ENCODE peak calls at places on chromosomes 3 and 15, in four cellular contexts. I, W, N and P are unnamed samples.

GRCh38 chr3:10023587-10024310 is 2.5 kb upstream of the FANCD2 start:
- DNase-seq in W (no peak), I (no peak), N (no peak), P (no peak)

GRCh38 chr3:79011821-79012529 is 755.8 kb downstream of the ROBO1 start:
- DNase-seq in I (no peak), N (no peak), W (no peak), P (peak)

GRCh38 chr3:192747746-192748145 is 20.4 kb upstream of the FGF12 start:
- DNase-seq in N (no peak), I (no peak), W (no peak), P (no peak)

GRCh38 chr3:89038864-89039263 is 68.6 kb upstream of the EPHA3 start:
- DNase-seq in W (no peak), N (no peak), I (no peak), P (no peak)

GRCh38 chr15:90316139-90316538 is 35.9 kb upstream of the ZNF774 start:
- DNase-seq in W (no peak), N (no peak), I (no peak), P (no peak)

GRCh38 chr3:7779331-7779730 is 722.3 kb upstream of the LMCD1 start:
- DNase-seq in I (no peak), N (no peak), W (no peak), P (no peak)

GRCh38 chr3:193590088-193590856 is 2.7 kb upstream of the OPA1 start:
- DNase-seq in W (no peak), N (no peak), I (no peak), P (no peak)

GRCh38 chr3:52064561-52064960 is 8.2 kb upstream of the DUSP7 start:
- DNase-seq in W (no peak), N (no peak), I (no peak), P (no peak)

GRCh38 chr15:50814634-50815033 is 49.1 kb upstream of the SPPL2A start:
- DNase-seq in W (no peak), N (no peak), I (no peak), P (no peak)

GRCh38 chr3:139718415-139718814 is 40.6 kb upstream of the NMNAT3 start:
- DNase-seq in N (peak), W (no peak), I (no peak), P (peak)

GRCh38 chr3:69282191-69282590 is 103.7 kb downstream of the FRMD4B start:
- DNase-seq in N (no peak), W (peak), I (no peak), P (no peak)

GRCh38 chr3:52247455-52248164 is 2.1 kb downstream of the PPM1M start:
- DNase-seq in N (no peak), I (no peak), W (no peak), P (no peak)

GRCh38 chr3:41881233-41881821 is 80.6 kb downstream of the ULK4 start:
- DNase-seq in W (no peak), N (no peak), I (no peak), P (no peak)

GRCh38 chr15:70261083-70261482 is 163.4 kb upstream of the TLE3 start:
- DNase-seq in W (no peak), N (no peak), I (no peak), P (no peak)

GRCh38 chr15:29911705-29912104 is 89.4 kb upstream of the TJP1 start:
- DNase-seq in W (no peak), N (no peak), I (no peak), P (no peak)

GRCh38 chr15:42491540-42492225 is 742 bp upstream of the ZNF106 start:
- DNase-seq in N (no peak), I (no peak), W (no peak), P (no peak)

GRCh38 chr3:196122021-196122687 is 40.3 kb upstream of the TFRC start:
- DNase-seq in W (no peak), I (no peak), N (no peak), P (no peak)